ENCODE peak calls at places on chromosomes 2 and 18, in ten cellular contexts. J, V, P, R, Q, H, E, M, W and I are unnamed samples.

GRCh38 chr2:205947621-205948495 is 138.1 kb downstream of the INO80D start:
- DNase-seq in J (peak), V (no peak), P (peak), R (peak), Q (peak), H (peak), E (peak), M (peak), W (peak), I (peak)

GRCh38 chr2:64711260-64711659 is 57.5 kb upstream of the SERTAD2 start:
- DNase-seq in J (no peak), V (no peak), P (no peak), R (no peak), Q (no peak), H (no peak), E (no peak), M (no peak), W (peak), I (no peak)

GRCh38 chr2:218472980-218473379 is 54.1 kb downstream of the VIL1 start:
- DNase-seq in J (no peak), V (no peak), P (no peak), R (no peak), Q (no peak), H (no peak), E (no peak), M (no peak), W (no peak), I (no peak)

GRCh38 chr2:11784747-11785610 is 38.5 kb downstream of the LPIN1 start:
- DNase-seq in J (peak), V (no peak), P (peak), R (peak), Q (peak), H (peak), E (no peak), M (peak), W (peak), I (no peak)

GRCh38 chr2:46806526-46806925 is 109.1 kb downstream of the MCFD2 start:
- DNase-seq in J (no peak), V (no peak), P (peak), R (no peak), Q (no peak), H (peak), E (peak), M (no peak), W (no peak), I (no peak)

GRCh38 chr2:171478345-171478744 is 43.9 kb upstream of the CYBRD1 start:
- DNase-seq in J (no peak), V (no peak), P (no peak), R (no peak), Q (no peak), H (peak), E (peak), M (no peak), W (no peak), I (no peak)

GRCh38 chr2:78994789-78995188 is 30.7 kb upstream of the REG3G start:
- DNase-seq in J (no peak), V (no peak), P (no peak), R (no peak), Q (no peak), H (no peak), E (no peak), M (no peak), W (no peak), I (no peak)

GRCh38 chr2:236861196-236861875 is 224.4 kb upstream of the COPS8 start:
- DNase-seq in J (no peak), V (no peak), P (no peak), R (no peak), Q (no peak), H (no peak), E (no peak), M (peak), W (no peak), I (no peak)

GRCh38 chr18:78703297-78703696 is 276.3 kb upstream of the SALL3 start:
- DNase-seq in J (no peak), V (no peak), P (no peak), R (no peak), Q (no peak), H (no peak), E (no peak), M (no peak), W (no peak), I (no peak)

GRCh38 chr2:237154894-237155851 is 69.5 kb downstream of the COPS8 start:
- DNase-seq in J (peak), V (no peak), P (no peak), R (no peak), Q (no peak), H (no peak), E (no peak), M (no peak), W (no peak), I (no peak)

GRCh38 chr2:187799601-187800000 is 245.4 kb upstream of the TFPI start:
- DNase-seq in J (no peak), V (no peak), P (no peak), R (no peak), Q (no peak), H (no peak), E (no peak), M (no peak), W (no peak), I (no peak)

GRCh38 chr2:86044614-86045013 is 61.1 kb downstream of the POLR1A start:
- DNase-seq in J (no peak), V (no peak), P (no peak), R (no peak), Q (no peak), H (no peak), E (no peak), M (no peak), W (no peak), I (no peak)

GRCh38 chr2:191555092-191555742 is 122.7 kb upstream of the NABP1 start:
- DNase-seq in J (peak), V (no peak), P (peak), R (peak), Q (peak), H (peak), E (peak), M (peak), W (peak), I (peak)

GRCh38 chr2:106596844-106597243 is 109.7 kb downstream of the CD8B2 start:
- DNase-seq in J (no peak), V (no peak), P (no peak), R (no peak), Q (no peak), H (peak), E (no peak), M (no peak), W (no peak), I (no peak)